ENCODE peak calls at places on chromosome 21, in four cellular contexts. V, O, F and P are unnamed samples.

GRCh38 chr21:32914424-32915070 is 111.2 kb upstream of the OLIG2 start:
- DNase-seq in V (no peak), O (no peak), F (no peak), P (no peak)

GRCh38 chr21:31509108-31510017 is 150.1 kb upstream of the SOD1 start:
- DNase-seq in V (peak), O (no peak), F (peak), P (no peak)

GRCh38 chr21:17819878-17820232 is 699 bp upstream of the C21orf91 start:
- DNase-seq in V (peak), O (no peak), F (no peak), P (no peak)

GRCh38 chr21:14545906-14546480 is at the start of gene SAMSN1:
- DNase-seq in V (peak), O (no peak), F (no peak), P (no peak)

GRCh38 chr21:34892196-34892595 is 156.9 kb downstream of the RUNX1 start:
- DNase-seq in V (no peak), O (no peak), F (no peak), P (no peak)

GRCh38 chr21:40842197-40842552 is 4.8 kb downstream of the DSCAM start:
- DNase-seq in V (no peak), O (no peak), F (no peak), P (no peak)

GRCh38 chr21:44681861-44682579 is at the start of gene KRTAP12-1:
- DNase-seq in V (no peak), O (no peak), F (no peak), P (no peak)

GRCh38 chr21:16773206-16773605 is 739.6 kb upstream of the CXADR start:
- DNase-seq in V (no peak), O (no peak), F (no peak), P (no peak)

GRCh38 chr21:41651396-41651795 is 115.5 kb downstream of the RIPK4 start:
- DNase-seq in V (no peak), O (no peak), F (no peak), P (no peak)

GRCh38 chr21:17915976-17916375 is 96.8 kb upstream of the C21orf91 start:
- DNase-seq in V (no peak), O (no peak), F (no peak), P (no peak)

DNA sequence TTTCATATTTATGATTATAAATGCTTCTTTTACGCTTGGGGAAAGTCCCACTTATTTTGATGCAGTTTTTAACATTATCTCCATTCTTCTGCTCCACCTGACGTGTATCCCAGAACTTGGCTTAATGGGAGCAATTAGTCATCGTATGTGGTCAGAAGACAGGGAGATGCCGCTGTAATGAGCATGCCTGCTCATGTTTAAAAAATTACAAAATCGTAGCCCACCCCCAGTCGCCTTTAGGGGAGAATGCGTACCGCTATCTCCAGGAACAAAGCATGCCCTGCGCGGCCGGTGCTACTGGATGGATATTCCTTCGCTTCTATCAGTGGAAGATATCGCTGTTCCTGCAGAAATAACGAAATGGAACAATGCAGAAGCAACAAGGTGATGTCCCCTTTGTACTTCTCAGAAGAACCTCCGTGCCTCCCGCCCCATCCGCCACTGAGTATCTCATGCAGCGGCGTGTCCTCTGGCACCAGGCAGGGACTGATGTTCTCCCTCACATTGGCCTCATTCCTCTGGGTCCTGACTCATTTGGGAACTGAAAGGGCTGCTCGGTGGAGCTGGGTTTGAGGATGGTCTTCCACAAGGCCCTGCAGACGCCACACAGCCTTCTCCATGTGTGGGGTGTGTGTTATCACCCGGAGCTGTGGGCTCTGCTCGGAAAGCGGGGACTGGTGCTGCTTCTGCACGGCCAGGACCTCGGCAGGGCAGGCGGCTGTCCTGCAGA is 116.3 kb upstream of the COL6A1 start:
- DNase-seq in V (no peak), O (no peak), F (no peak), P (no peak)
- TF ChIP-seq JUND in V (no peak), O (no peak), F (peak), P (no peak)

GRCh38 chr21:42809577-42810440 is 69.5 kb downstream of the WDR4 start:
- DNase-seq in V (no peak), O (no peak), F (no peak), P (no peak)
- TF ChIP-seq JUND in V (no peak), O (no peak), F (no peak), P (no peak)

GRCh38 chr21:38766987-38767722 is 38.6 kb upstream of the ETS2 start:
- DNase-seq in V (no peak), O (no peak), F (no peak), P (no peak)
- TF ChIP-seq JUND in V (no peak), O (no peak), F (no peak), P (no peak)

GRCh38 chr21:43611598-43612369 is 47.5 kb downstream of the HSF2BP start:
- DNase-seq in V (peak), O (peak), F (peak), P (peak)
- TF ChIP-seq JUND in V (no peak), O (no peak), F (no peak), P (no peak)

DNA sequence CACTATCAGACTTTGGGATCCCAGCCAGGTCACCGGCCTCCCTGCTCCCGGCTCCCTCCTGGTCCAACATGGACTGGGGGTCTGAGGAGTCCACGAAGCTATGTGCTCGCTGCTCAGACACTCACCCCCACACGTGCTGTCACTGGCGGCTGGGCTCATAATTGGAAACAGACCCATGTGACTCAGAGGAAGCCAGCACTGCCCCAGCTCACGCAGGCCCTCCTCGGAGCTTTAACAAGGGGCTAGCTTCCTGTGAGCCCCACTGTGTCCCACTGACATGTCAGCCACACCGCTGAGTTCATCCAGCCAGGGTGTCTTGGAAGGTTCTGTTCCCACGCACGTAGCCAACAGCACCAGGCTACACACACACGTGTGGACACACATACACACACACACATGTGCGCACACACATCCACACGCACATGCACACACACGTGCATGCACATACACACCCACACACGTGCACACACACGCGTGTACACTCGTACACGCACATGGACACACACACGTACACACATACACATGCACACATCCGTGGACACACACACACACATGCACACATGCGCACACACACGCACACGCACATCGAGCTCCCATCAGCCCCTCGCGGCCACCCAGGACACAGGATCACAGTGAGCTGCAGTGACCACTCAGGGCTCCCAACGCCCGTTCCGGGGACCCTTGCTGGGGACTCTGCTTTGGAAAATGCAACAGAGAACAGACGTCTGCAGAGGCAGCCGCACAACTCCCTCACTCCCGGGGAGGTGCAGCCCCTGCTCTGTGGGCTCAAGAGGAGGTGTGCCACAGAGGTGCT is 18.3 kb upstream of the COL6A2 start:
- DNase-seq in V (no peak), O (no peak), F (no peak), P (no peak)
- TF ChIP-seq JUND in V (no peak), O (no peak), F (no peak), P (no peak)

GRCh38 chr21:26070822-26071425 is 99.6 kb downstream of the APP start:
- DNase-seq in V (no peak), O (no peak), F (no peak), P (no peak)
- TF ChIP-seq JUND in V (no peak), O (no peak), F (no peak), P (no peak)

DNA sequence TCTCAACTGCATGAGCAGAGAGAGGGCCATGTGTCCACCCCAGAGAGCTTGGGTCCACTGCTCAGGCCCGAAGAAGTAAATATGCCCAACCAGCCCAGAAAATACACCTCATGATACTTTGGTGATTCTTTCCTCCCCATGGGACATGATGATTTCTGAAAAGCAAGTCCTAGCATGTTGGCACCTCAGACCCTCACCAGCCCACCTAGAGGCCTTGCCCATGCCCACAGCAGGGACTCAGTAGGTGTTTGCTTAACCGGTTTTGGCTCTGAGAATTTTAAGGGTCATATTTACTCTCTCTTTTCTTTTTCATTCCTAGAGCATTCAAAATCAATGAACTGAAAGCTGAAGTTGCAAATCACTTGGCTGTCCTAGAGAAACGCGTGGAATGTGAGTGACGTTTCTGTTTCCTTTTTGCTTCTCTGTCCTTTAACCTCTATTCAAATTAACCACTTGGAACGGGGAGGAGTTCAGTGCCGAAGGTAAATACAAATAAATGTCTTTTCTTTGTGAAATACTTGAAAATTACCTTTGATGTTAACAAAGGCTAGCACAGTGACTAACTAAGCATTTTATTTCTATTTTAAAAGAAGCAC is 79.7 kb downstream of the PDE9A start:
- DNase-seq in V (no peak), O (no peak), F (no peak), P (no peak)
- TF ChIP-seq JUND in V (no peak), O (no peak), F (no peak), P (no peak)